ENCODE peak calls at places on chromosome 6, in five cellular contexts. H is T-cell, P is anterior cingulate cortex, X is hippocampal formation, L is C1 segment of cervical spinal cord. D is an unnamed sample.
A peak's percentile ranks its signal among the peaks of the same experiment; 100 is the strongest.

GRCh38 chr6:3742076-3742425 is 9.5 kb downstream of the PXDC1 start:
- DNase-seq in L (no peak), H (no peak), P (no peak), X (no peak), D (no peak)

GRCh38 chr6:125094563-125094962 is 59.0 kb upstream of the TPD52L1 start:
- DNase-seq in H (no peak), L (no peak), X (no peak), P (no peak), D (no peak)

GRCh38 chr6:119481981-119482380 is 132.4 kb upstream of the MAN1A1 start:
- DNase-seq in H (no peak), L (no peak), P (no peak), X (no peak), D (no peak)

GRCh38 chr6:115932481-115932880 is 128.2 kb downstream of the FRK start:
- DNase-seq in X (no peak), H (no peak), L (no peak), P (no peak), D (no peak)

GRCh38 chr6:3849681-3850450 is 693 bp downstream of the FAM50B start:
- DNase-seq in X (no peak), L (no peak), P (no peak), H (no peak), D (no peak)

GRCh38 chr6:18248698-18249097 is 15.6 kb downstream of the DEK start:
- DNase-seq in P (no peak), X (no peak), H (no peak), L (no peak), D (no peak)

GRCh38 chr6:13794184-13794583 is 20.2 kb downstream of the MCUR1 start:
- DNase-seq in X (no peak), P (no peak), L (no peak), H (no peak), D (no peak)

GRCh38 chr6:17863971-17864754 is 123.3 kb downstream of the KIF13A start:
- DNase-seq in H (no peak), X (peak; percentile 51), L (peak; percentile 52), P (no peak), D (peak; percentile 37)

GRCh38 chr6:19336579-19336978 is 500.6 kb upstream of the ID4 start:
- DNase-seq in P (no peak), X (no peak), L (no peak), H (no peak), D (no peak)

GRCh38 chr6:23106951-23107350 is 537.6 kb downstream of the HDGFL1 start:
- DNase-seq in X (no peak), L (no peak), H (no peak), P (no peak), D (no peak)

GRCh38 chr6:13260116-13260598 is 68.2 kb downstream of the TBC1D7 start:
- DNase-seq in H (no peak), X (no peak), P (no peak), L (no peak), D (no peak)